ENCODE peak calls at places on chromosomes 5 and 9, in four cellular contexts. Y is Peyer's patch, N is PC-3, J is AG09309. G is an unnamed sample.

GRCh38 chr5:87754009-87754757 is 341.5 kb upstream of the CCNH start:
- DNase-seq in Y (no peak), N (no peak), J (no peak), G (no peak)

GRCh38 chr9:129665008-129665771 is at the start of gene PRRX2:
- DNase-seq in Y (no peak), N (no peak), J (no peak), G (no peak)

GRCh38 chr5:178462846-178463245 is 127.3 kb downstream of the COL23A1 start:
- DNase-seq in Y (no peak), N (no peak), J (no peak), G (no peak)

GRCh38 chr9:124457079-124457886 is 7.0 kb downstream of the ADGRD2 start:
- DNase-seq in Y (peak; percentile 32), N (no peak), J (no peak), G (peak; percentile 37)

GRCh38 chr5:82673460-82673859 is 395.3 kb upstream of the RPS23 start:
- DNase-seq in Y (no peak), N (no peak), J (no peak), G (no peak)

GRCh38 chr5:177426566-177427210 is at the start of gene GRK6:
- DNase-seq in Y (peak; percentile 76), N (peak; percentile 42), J (no peak), G (no peak)

GRCh38 chr9:93130861-93131481 is 3.1 kb downstream of the NINJ1 start:
- DNase-seq in Y (no peak), N (no peak), J (no peak), G (no peak)

GRCh38 chr5:109404428-109404960 is 5.3 kb downstream of the PJA2 start:
- DNase-seq in Y (no peak), N (no peak), J (no peak), G (no peak)

GRCh38 chr5:87400305-87400899 is 12.3 kb downstream of the CCNH start:
- DNase-seq in Y (no peak), N (peak; percentile 78), J (no peak), G (no peak)

GRCh38 chr9:110126457-110126856 is 81.5 kb downstream of the C9orf152 start:
- DNase-seq in Y (no peak), N (no peak), J (no peak), G (no peak)

DNA sequence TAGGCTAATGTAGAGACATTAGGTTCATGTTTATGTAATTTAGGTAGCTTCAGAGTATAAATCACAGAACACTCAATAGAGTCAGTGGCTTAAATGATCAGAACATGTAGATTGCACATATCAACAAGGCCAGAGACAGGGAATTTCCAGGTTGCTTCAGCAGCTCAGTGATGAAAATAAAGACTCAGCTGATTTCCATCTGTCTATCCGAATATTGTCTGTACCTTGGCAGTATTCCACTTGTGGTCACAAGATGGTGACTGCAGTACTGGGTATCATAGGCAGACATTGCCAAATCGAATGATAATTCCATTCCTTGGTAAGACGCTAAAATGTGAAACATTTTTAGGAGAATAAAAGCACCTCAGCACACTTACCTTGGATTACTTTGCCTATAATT is 702.2 kb downstream of the MAT2B start:
- DNase-seq in Y (no peak), N (no peak), J (no peak), G (no peak)
- TF ChIP-seq CTCF in Y (no peak), N (no peak), J (no peak), G (no peak)

GRCh38 chr9:133488686-133489252 is 9.9 kb upstream of the SLC2A6 start:
- DNase-seq in Y (no peak), N (no peak), J (no peak), G (peak; percentile 41)

GRCh38 chr9:133487331-133487725 is 8.4 kb upstream of the SLC2A6 start:
- DNase-seq in Y (no peak), N (no peak), J (no peak), G (peak; percentile 14)

GRCh38 chr9:133484671-133485437 is 6.0 kb upstream of the SLC2A6 start:
- DNase-seq in Y (no peak), N (peak; percentile 68), J (no peak), G (peak; percentile 41)

GRCh38 chr9:133483611-133484010 is 4.7 kb upstream of the SLC2A6 start:
- DNase-seq in Y (no peak), N (no peak), J (no peak), G (peak; percentile 8)

DNA sequence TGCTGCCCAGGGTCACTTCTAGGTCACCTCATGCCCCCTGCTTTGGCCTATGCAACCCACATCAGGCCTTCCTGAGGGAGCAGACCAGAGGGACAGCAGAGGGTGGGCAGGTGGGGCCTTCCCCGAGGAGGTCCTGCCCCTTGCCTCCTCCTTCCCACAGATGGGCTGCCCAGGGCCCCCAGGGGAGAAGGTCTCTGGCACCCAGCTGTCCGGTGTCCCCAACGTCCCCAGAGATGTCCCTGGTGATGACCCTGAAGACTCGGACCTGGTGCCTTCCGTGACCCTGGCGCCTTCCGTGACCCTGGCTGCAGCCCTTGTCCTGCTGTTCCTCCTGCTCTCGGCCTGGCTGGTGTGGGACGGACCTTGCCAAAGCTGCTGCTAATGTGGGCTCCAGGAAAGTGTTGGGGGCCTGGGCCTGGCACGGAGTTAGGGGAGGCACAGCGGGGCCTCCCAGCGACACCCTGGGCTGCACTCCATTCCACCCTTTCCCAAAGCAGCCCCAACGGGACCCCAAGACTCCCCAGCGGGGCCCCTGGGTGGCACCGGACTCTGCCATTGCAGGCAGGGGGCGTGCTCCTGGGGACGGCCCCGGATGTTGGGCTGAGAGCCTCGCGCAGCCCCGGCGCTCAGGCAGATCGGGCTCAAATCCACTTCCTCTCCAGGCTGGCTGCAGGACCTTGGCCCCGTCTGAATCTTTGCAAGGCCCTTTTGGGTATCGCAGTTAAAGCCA is 6.8 kb upstream of the SLC2A6 start:
- DNase-seq in Y (no peak), N (no peak), J (no peak), G (peak; percentile 42)
- TF ChIP-seq CTCF in Y (no peak), N (no peak), J (no peak), G (no peak)

GRCh38 chr9:5264219-5264595 is 33.0 kb downstream of the INSL4 start:
- DNase-seq in Y (no peak), N (no peak), J (no peak), G (no peak)

GRCh38 chr9:5263568-5264218 is 32.5 kb downstream of the INSL4 start:
- DNase-seq in Y (no peak), N (peak; percentile 32), J (no peak), G (no peak)

GRCh38 chr9:5269249-5269715 is 35.2 kb downstream of the RLN2 start:
- DNase-seq in Y (no peak), N (peak; percentile 74), J (no peak), G (no peak)

GRCh38 chr9:5265939-5266338 is 34.7 kb downstream of the INSL4 start:
- DNase-seq in Y (no peak), N (no peak), J (no peak), G (no peak)
- TF ChIP-seq CTCF in Y (no peak), N (no peak), J (no peak), G (no peak)

GRCh38 chr9:77453857-77454647 is 194.1 kb downstream of the GNA14 start:
- DNase-seq in Y (no peak), N (no peak), J (no peak), G (no peak)

GRCh38 chr9:77454668-77455067 is 193.5 kb downstream of the GNA14 start:
- DNase-seq in Y (no peak), N (peak; percentile 27), J (peak; percentile 24), G (no peak)

GRCh38 chr9:77455312-77455927 is 192.7 kb downstream of the GNA14 start:
- DNase-seq in Y (peak; percentile 60), N (peak; percentile 70), J (no peak), G (no peak)

GRCh38 chr9:77457916-77458592 is 190.1 kb downstream of the GNA14 start:
- DNase-seq in Y (no peak), N (peak; percentile 71), J (peak; percentile 32), G (peak; percentile 55)

DNA sequence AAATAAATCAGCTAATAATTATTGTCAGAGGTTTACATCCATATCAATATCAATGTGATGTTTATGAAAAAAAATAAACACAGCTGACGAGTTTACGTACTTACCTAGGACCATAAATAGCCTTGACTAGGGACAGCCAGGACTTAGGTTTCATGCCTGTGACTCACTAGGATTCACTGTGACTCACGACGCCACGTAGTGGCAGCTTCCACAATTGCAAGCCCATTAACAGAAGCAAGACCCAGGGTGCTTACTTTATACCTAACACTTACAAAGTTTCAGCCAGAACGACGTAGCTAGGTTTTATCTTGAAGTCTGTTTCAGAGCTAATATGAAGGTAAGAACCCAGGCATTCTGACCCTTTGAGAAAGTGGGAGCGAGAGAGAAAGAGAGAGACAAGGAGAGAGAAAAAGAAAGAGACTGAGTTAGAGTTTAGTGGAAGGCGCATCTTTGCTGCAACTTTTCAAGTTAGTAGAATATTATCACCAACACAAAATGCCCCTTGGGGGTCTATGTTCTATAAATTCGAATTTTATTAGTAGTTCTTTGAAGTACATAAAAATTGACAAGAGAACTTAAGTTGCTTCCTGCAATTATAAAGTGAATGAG is 191.2 kb downstream of the GNA14 start:
- DNase-seq in Y (peak; percentile 87), N (peak; percentile 93), J (peak; percentile 61), G (peak; percentile 72)
- TF ChIP-seq CTCF in Y (peak; percentile 89), N (peak; percentile 74), J (peak; percentile 86), G (peak; percentile 85)

DNA sequence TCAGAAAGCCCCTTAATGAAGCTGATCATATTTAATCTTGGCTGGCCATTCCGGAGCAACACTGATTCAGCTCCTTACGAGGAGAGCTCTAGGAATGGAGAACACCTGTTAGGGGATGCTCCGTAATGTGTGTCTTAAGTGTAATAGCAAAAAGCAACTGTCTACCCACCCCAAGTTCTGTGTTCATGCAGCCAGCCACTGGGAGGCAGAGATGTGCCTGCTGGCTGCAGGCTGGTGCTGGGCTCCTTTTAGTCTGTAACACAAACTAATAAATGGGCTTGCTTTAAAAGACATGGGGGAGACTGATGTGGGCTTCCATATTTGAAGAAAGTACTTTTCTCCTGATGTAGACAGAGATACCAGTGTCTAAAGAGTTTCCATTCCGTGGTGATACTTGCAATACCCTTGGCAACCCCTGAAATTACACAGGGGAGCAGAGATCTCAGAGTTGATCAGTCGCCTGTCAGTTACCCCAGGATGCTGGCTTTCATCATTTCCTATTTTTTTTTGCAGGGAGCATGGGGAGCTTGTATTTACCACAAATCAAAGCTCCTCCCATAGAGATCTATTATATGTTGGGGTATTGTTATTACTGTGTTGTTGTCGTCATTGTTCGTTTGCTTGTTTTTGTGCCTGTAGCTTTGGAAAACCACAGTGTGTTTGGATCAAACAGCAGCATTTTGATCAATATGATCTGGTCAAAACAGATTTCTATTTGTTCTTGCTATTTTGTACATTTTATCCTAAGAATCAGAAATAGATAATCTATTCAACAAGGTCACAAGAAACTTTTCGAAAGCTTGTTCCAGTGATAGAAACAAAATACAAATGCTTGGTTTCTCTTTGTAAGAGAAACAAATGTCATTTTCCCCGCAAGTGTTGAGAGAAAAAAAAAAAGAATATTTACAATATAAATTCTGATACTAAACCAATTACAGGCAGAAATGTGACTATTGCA is 65.8 kb downstream of the MTX3 start:
- DNase-seq in Y (no peak), N (peak; percentile 43), J (no peak), G (no peak)
- TF ChIP-seq CTCF in Y (no peak), N (peak; percentile 60), J (peak; percentile 73), G (no peak)

GRCh38 chr9:114238471-114238870 is 83.1 kb downstream of the COL27A1 start:
- DNase-seq in Y (no peak), N (no peak), J (no peak), G (no peak)
- TF ChIP-seq CTCF in Y (no peak), N (no peak), J (no peak), G (no peak)

G was measured in CD14-positive monocyte.